ENCODE peak calls at places on chromosomes 7 and 10, in four cellular contexts. Q is hepatocyte, N is lung, F is OCI-LY7. B is an unnamed sample. For H3K36me3, the result is how much of the 10 kb centered on the place peaks cover.

GRCh38 chr10:18610517-18610916 is 40.9 kb downstream of the NSUN6 start:
- DNase-seq in Q (peak), F (no peak), N (no peak), B (no peak)

GRCh38 chr7:139876622-139877283 is 47.7 kb downstream of the TBXAS1 start:
- DNase-seq in F (no peak), N (no peak), Q (no peak), B (no peak)

GRCh38 chr7:27616914-27617548 is 45.7 kb downstream of the HIBADH start:
- DNase-seq in N (no peak), F (no peak), Q (no peak), B (no peak)

GRCh38 chr7:125908714-125909113 is 979.1 kb upstream of the POT1 start:
- DNase-seq in N (no peak), F (no peak), Q (no peak), B (no peak)

GRCh38 chr7:54788664-54789063 is 29.7 kb upstream of the SEC61G start:
- DNase-seq in N (no peak), F (no peak), Q (peak), B (no peak)

GRCh38 chr10:2460846-2461245 is 606.5 kb upstream of the PFKP start:
- DNase-seq in N (no peak), Q (no peak), F (no peak), B (no peak)

GRCh38 chr7:33832326-33832725 is 73.0 kb upstream of the BMPER start:
- DNase-seq in F (no peak), N (no peak), Q (no peak), B (no peak)

GRCh38 chr10:92387289-92387940 is 96.4 kb downstream of the MARCHF5 start:
- DNase-seq in Q (peak), F (peak), N (no peak), B (no peak)

GRCh38 chr7:103833401-103833800 is 156.1 kb downstream of the RELN start:
- DNase-seq in Q (no peak), N (no peak), F (no peak), B (no peak)
- TF ChIP-seq CTCF in Q (no peak), N (no peak), F (no peak), B (no peak)

DNA sequence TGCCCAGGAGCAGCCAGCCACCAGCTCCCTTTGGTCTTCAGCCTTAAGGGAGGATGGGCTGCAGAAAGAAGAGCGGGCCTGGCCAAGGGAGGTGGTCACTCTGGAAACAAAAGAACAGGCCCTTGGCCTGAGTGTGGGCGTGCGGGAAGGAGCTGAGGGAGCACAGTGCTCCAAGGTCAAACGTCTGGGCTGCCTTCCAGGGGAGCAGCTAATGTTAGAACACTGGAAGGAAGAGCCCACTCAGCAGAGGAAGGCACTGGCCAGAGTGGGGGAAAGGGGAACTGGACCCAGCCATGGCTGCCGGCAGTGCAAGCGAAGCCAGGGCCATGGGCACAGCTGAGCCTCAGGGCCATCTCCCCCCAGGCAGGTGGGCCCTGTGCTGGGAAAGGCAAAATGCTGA is 42.7 kb downstream of the FAM53B start:
- DNase-seq in F (no peak), Q (no peak), N (peak), B (peak)
- H3K36me3 ChIP-seq in F (half or more), Q (under half), N (under half), B (under half)

DNA sequence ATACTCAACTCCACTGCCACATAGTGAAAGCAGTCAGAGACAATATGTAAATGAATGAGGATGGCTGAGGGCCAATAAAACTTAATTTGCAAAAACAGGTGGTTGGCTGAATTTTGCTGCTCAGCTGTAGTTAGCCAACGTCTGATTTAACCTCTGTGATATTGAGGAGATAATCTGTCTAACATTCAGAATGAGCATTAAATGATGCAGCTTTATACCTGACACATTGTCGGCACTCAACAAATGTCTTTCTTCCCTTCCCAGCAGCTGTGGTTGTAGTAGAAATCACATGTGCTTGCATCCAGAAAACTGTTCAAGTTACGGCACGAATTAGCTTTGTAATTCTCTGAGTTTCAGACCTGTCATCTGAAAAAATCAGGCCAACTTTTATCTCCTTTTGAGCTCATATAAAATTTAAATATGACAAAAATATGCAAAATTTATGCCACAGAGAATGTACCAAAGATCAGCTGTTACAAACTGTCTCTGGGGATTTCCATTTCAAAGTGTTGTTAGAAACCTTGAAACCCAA is 1239.7 kb downstream of the GATA3 start:
- DNase-seq in Q (no peak), F (no peak), N (no peak), B (no peak)
- H3K4me3 ChIP-seq in Q (no peak), F (no peak), N (no peak), B (no peak)

GRCh38 chr7:12291870-12292269 is 80.8 kb downstream of the TMEM106B start:
- DNase-seq in N (no peak), Q (no peak), F (no peak), B (no peak)
- TF ChIP-seq CTCF in N (no peak), Q (peak), F (peak), B (no peak)

B was measured in stomach.